ENCODE peak calls at places on chromosomes 3 and 15, in seven cellular contexts. One of them, this sample, is unnamed.

GRCh38 chr3:41519746-41520145 is 320.4 kb downstream of the CTNNB1 start:
- DNase-seq in stimulated activated naive CD8-positive, alpha-beta T cell treated with anti-CD3 and anti-CD28 coated beads, Interleukin-15, amount 100 ng/mL, for 72 hours: no peak
- DNase-seq in caudate nucleus: no peak
- DNase-seq in ecto neural progenitor cell: no peak
- DNase-seq in A549: no peak
- DNase-seq in Daoy: no peak
- DNase-seq in stimulated activated CD4-positive, alpha-beta T cell treated with anti-CD3 and anti-CD28 coated beads, Interleukin-12 subunit alpha, Interleukin-12 subunit beta, amount 100 ng/mL, for 4 hours: no peak
- DNase-seq in this sample: no peak

GRCh38 chr15:73518180-73518862 is 75.4 kb downstream of the REC114 start:
- DNase-seq in ecto neural progenitor cell: no peak
- DNase-seq in stimulated activated naive CD8-positive, alpha-beta T cell treated with anti-CD3 and anti-CD28 coated beads, Interleukin-15, amount 100 ng/mL, for 72 hours: no peak
- DNase-seq in stimulated activated CD4-positive, alpha-beta T cell treated with anti-CD3 and anti-CD28 coated beads, Interleukin-12 subunit alpha, Interleukin-12 subunit beta, amount 100 ng/mL, for 4 hours: no peak
- DNase-seq in caudate nucleus: no peak
- DNase-seq in A549: no peak
- DNase-seq in Daoy: peak
- DNase-seq in this sample: peak

GRCh38 chr15:90681480-90681879 is 35.7 kb upstream of the BLM start:
- DNase-seq in caudate nucleus: no peak
- DNase-seq in A549: no peak
- DNase-seq in Daoy: peak
- DNase-seq in stimulated activated naive CD8-positive, alpha-beta T cell treated with anti-CD3 and anti-CD28 coated beads, Interleukin-15, amount 100 ng/mL, for 72 hours: no peak
- DNase-seq in ecto neural progenitor cell: no peak
- DNase-seq in stimulated activated CD4-positive, alpha-beta T cell treated with anti-CD3 and anti-CD28 coated beads, Interleukin-12 subunit alpha, Interleukin-12 subunit beta, amount 100 ng/mL, for 4 hours: no peak
- DNase-seq in this sample: no peak

GRCh38 chr15:69820819-69821218 is 276.9 kb downstream of the TLE3 start:
- DNase-seq in stimulated activated CD4-positive, alpha-beta T cell treated with anti-CD3 and anti-CD28 coated beads, Interleukin-12 subunit alpha, Interleukin-12 subunit beta, amount 100 ng/mL, for 4 hours: no peak
- DNase-seq in Daoy: no peak
- DNase-seq in ecto neural progenitor cell: peak
- DNase-seq in stimulated activated naive CD8-positive, alpha-beta T cell treated with anti-CD3 and anti-CD28 coated beads, Interleukin-15, amount 100 ng/mL, for 72 hours: no peak
- DNase-seq in caudate nucleus: no peak
- DNase-seq in A549: no peak
- DNase-seq in this sample: peak

GRCh38 chr3:193851416-193851815 is 258.4 kb downstream of the OPA1 start:
- DNase-seq in stimulated activated CD4-positive, alpha-beta T cell treated with anti-CD3 and anti-CD28 coated beads, Interleukin-12 subunit alpha, Interleukin-12 subunit beta, amount 100 ng/mL, for 4 hours: no peak
- DNase-seq in Daoy: no peak
- DNase-seq in ecto neural progenitor cell: no peak
- DNase-seq in stimulated activated naive CD8-positive, alpha-beta T cell treated with anti-CD3 and anti-CD28 coated beads, Interleukin-15, amount 100 ng/mL, for 72 hours: no peak
- DNase-seq in caudate nucleus: no peak
- DNase-seq in A549: no peak
- DNase-seq in this sample: no peak

GRCh38 chr15:56805466-56806146 is 72.3 kb upstream of the ZNF280D start:
- DNase-seq in stimulated activated CD4-positive, alpha-beta T cell treated with anti-CD3 and anti-CD28 coated beads, Interleukin-12 subunit alpha, Interleukin-12 subunit beta, amount 100 ng/mL, for 4 hours: no peak
- DNase-seq in stimulated activated naive CD8-positive, alpha-beta T cell treated with anti-CD3 and anti-CD28 coated beads, Interleukin-15, amount 100 ng/mL, for 72 hours: peak
- DNase-seq in A549: peak
- DNase-seq in caudate nucleus: no peak
- DNase-seq in Daoy: peak
- DNase-seq in ecto neural progenitor cell: no peak
- DNase-seq in this sample: no peak

GRCh38 chr3:145776782-145777408 is 384.1 kb downstream of the PLOD2 start:
- DNase-seq in stimulated activated naive CD8-positive, alpha-beta T cell treated with anti-CD3 and anti-CD28 coated beads, Interleukin-15, amount 100 ng/mL, for 72 hours: no peak
- DNase-seq in stimulated activated CD4-positive, alpha-beta T cell treated with anti-CD3 and anti-CD28 coated beads, Interleukin-12 subunit alpha, Interleukin-12 subunit beta, amount 100 ng/mL, for 4 hours: no peak
- DNase-seq in caudate nucleus: no peak
- DNase-seq in A549: peak
- DNase-seq in ecto neural progenitor cell: peak
- DNase-seq in Daoy: peak
- DNase-seq in this sample: peak

GRCh38 chr15:74383695-74384565 is 16.5 kb upstream of the CYP11A1 start:
- DNase-seq in caudate nucleus: no peak
- DNase-seq in stimulated activated naive CD8-positive, alpha-beta T cell treated with anti-CD3 and anti-CD28 coated beads, Interleukin-15, amount 100 ng/mL, for 72 hours: peak
- DNase-seq in ecto neural progenitor cell: no peak
- DNase-seq in Daoy: peak
- DNase-seq in A549: no peak
- DNase-seq in stimulated activated CD4-positive, alpha-beta T cell treated with anti-CD3 and anti-CD28 coated beads, Interleukin-12 subunit alpha, Interleukin-12 subunit beta, amount 100 ng/mL, for 4 hours: peak
- DNase-seq in this sample: no peak

GRCh38 chr3:69865920-69866679 is 126.8 kb downstream of the MITF start:
- DNase-seq in stimulated activated CD4-positive, alpha-beta T cell treated with anti-CD3 and anti-CD28 coated beads, Interleukin-12 subunit alpha, Interleukin-12 subunit beta, amount 100 ng/mL, for 4 hours: no peak
- DNase-seq in stimulated activated naive CD8-positive, alpha-beta T cell treated with anti-CD3 and anti-CD28 coated beads, Interleukin-15, amount 100 ng/mL, for 72 hours: no peak
- DNase-seq in caudate nucleus: no peak
- DNase-seq in A549: no peak
- DNase-seq in ecto neural progenitor cell: no peak
- DNase-seq in Daoy: peak
- DNase-seq in this sample: no peak

This sample was measured in NCI-H510A treated with DMSO at 0.1 percent for 48 hours.